ENCODE peak calls at places on chromosomes 7 and 10, in nine cellular contexts. X is right lobe of liver; N is GM23338; I is CD8-positive, alpha-beta T cell; Q is esophagus squamous epithelium; B is neural progenitor cell; G is upper lobe of right lung; K is A549; L is testis. M is an unnamed sample.

GRCh38 chr7:142855756-142856564 is 1.1 kb downstream of the EPHB6 start:
- DNase-seq in G (peak; percentile 84), I (no peak), N (no peak), X (peak; percentile 80), B (no peak), Q (no peak), L (peak; percentile 45), K (no peak), M (peak; percentile 89)

GRCh38 chr10:397321-398068 is 262.2 kb downstream of the ZMYND11 start:
- DNase-seq in X (no peak), K (no peak), Q (no peak), N (peak; percentile 28), L (no peak), B (no peak), I (no peak), G (no peak), M (no peak)

GRCh38 chr7:73712773-73713172 is 6.7 kb downstream of the STX1A start:
- DNase-seq in Q (no peak), X (no peak), L (no peak), N (no peak), G (no peak), I (no peak), K (no peak), B (no peak), M (no peak)

GRCh38 chr10:88932539-88933256 is 19.9 kb downstream of the ACTA2 start:
- DNase-seq in I (peak; percentile 19), G (no peak), B (peak; percentile 84), Q (no peak), K (peak; percentile 76), N (peak; percentile 90), L (peak; percentile 69), X (no peak), M (peak; percentile 48)

GRCh38 chr10:119655566-119656001 is 4.4 kb downstream of the BAG3 start:
- DNase-seq in Q (no peak), I (peak; percentile 2), G (no peak), X (no peak), B (no peak), N (no peak), L (peak; percentile 49), K (peak; percentile 59), M (peak; percentile 62)

GRCh38 chr7:37557810-37558209 is 109.1 kb upstream of the ELMO1 start:
- DNase-seq in I (no peak), G (no peak), Q (no peak), X (no peak), L (no peak), B (no peak), K (no peak), N (no peak), M (no peak)

GRCh38 chr10:34252111-34252510 is 563.0 kb downstream of the PARD3 start:
- DNase-seq in N (peak; percentile 64), Q (no peak), K (peak; percentile 29), L (no peak), I (no peak), B (no peak), G (no peak), X (no peak), M (peak; percentile 34)

GRCh38 chr7:34371922-34372321 is 286.1 kb upstream of the NPSR1 start:
- DNase-seq in I (no peak), Q (no peak), G (no peak), B (no peak), X (no peak), N (no peak), K (no peak), L (no peak), M (no peak)

GRCh38 chr7:43535031-43535451 is 47.9 kb upstream of the STK17A start:
- DNase-seq in I (no peak), G (no peak), B (no peak), N (no peak), Q (no peak), L (no peak), X (no peak), K (no peak), M (no peak)

GRCh38 chr10:61065010-61065409 is 121.0 kb upstream of the RHOBTB1 start:
- DNase-seq in B (no peak), Q (no peak), L (no peak), G (no peak), K (no peak), I (no peak), N (no peak), X (no peak), M (no peak)

GRCh38 chr10:103548581-103549348 is 55.3 kb downstream of the NEURL1 start:
- DNase-seq in N (no peak), L (no peak), I (no peak), G (peak; percentile 48), Q (no peak), K (no peak), X (no peak), B (no peak), M (no peak)

GRCh38 chr10:124652200-124652599 is 92.0 kb downstream of the FAM53B start:
- DNase-seq in Q (no peak), I (no peak), X (no peak), B (no peak), N (no peak), K (no peak), L (no peak), G (no peak), M (peak; percentile 18)

DNA sequence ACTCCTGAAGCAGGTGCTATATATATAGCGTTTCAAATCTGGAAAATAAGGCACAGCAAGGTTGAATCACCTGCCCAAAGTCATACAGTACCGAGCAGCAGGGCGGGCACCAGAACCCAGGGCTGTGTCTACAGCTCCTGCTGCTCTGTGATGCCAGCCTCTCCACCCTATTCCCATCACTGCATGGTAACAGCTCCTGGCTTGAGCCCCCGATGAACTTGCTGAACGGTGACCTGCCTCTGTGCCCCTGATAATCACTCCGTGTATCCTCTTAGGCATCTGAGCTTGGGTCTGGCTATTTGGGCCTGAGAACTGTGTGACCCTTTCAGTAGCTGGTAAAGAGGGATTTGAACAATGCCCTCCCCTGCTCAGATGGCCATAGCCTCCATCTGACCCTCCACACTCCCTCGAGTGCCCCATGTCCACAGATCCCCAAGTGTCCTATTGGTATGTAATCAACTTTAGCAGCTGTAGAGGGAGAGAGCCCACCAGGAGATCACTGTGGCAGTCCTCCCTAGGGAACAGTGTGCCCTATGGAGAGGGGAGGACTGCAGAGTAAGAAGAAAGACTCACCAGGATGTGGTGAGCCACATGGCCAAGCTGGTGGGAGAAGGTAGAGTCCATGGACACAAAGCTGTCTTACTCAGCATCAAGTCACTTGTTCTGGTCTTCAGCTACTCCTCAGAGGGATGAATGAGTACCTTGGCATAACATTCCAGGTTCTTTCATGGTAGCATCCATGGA is 1.1 kb upstream of the ARHGAP22 start:
- DNase-seq in Q (no peak), L (no peak), K (no peak), N (no peak), B (no peak), I (no peak), X (no peak), G (no peak), M (no peak)
- H3K27ac ChIP-seq in Q (no peak overlapping the region), L (no peak overlapping the region), K (no peak overlapping the region), N (no peak overlapping the region), B (no peak overlapping the region), I (no peak overlapping the region), X (no peak overlapping the region), G (no peak overlapping the region), M (no peak overlapping the region)

DNA sequence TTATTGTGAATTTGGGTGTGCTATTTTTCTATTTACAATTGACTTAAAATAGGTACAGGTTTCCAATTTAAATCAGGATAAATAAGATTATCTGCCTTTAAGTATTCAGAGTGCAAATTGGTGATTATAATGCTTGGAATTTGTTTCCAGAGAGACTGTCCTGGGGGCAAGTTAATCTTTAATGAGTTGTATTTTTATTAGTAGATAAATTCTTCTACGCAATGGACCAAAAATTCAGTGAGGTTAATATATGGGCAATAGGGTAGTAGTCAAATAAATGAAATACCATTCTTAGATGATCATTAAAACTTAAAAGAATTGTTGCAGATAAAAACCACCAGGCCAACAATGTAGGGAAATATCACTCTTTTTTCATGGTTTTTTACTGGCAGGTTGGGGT is 3.4 kb downstream of the BICC1 start:
- DNase-seq in G (no peak), I (no peak), L (no peak), Q (no peak), X (no peak), B (no peak), K (peak; percentile 79), N (no peak), M (no peak)
- H3K4me1 ChIP-seq in G (peaks cover 6% of the 10 kb centered on the region), I (peaks cover 4% of the 10 kb centered on the region), L (peaks cover 6% of the 10 kb centered on the region), Q (peaks cover 22% of the 10 kb centered on the region), X (peaks cover 9% of the 10 kb centered on the region), B (no peaks in the 10 kb centered on the region), K (peaks cover 41% of the 10 kb centered on the region), N (peaks cover 18% of the 10 kb centered on the region), M (no peaks in the 10 kb centered on the region)

GRCh38 chr10:13182424-13182823 is 21.1 kb downstream of the MCM10 start:
- DNase-seq in G (no peak), Q (no peak), N (no peak), L (no peak), I (no peak), K (no peak), X (no peak), B (no peak), M (no peak)

GRCh38 chr10:13187135-13187534 is 25.8 kb downstream of the MCM10 start:
- DNase-seq in N (no peak), I (no peak), X (no peak), Q (no peak), K (no peak), B (no peak), L (no peak), G (no peak), M (no peak)

GRCh38 chr10:13183625-13184024 is 22.3 kb downstream of the MCM10 start:
- DNase-seq in X (no peak), K (no peak), B (no peak), G (no peak), Q (no peak), L (no peak), N (no peak), I (no peak), M (no peak)

GRCh38 chr10:13188593-13188992 is 27.2 kb downstream of the MCM10 start:
- DNase-seq in Q (no peak), X (no peak), K (no peak), G (no peak), L (no peak), B (no peak), N (no peak), I (no peak), M (no peak)

GRCh38 chr10:13184726-13185514 is 23.6 kb downstream of the MCM10 start:
- DNase-seq in G (no peak), K (no peak), N (no peak), I (no peak), X (no peak), Q (no peak), L (no peak), B (no peak), M (no peak)
- H3K27ac ChIP-seq in G (no peak overlapping the region), K (no peak overlapping the region), N (no peak overlapping the region), I (no peak overlapping the region), X (no peak overlapping the region), Q (peak overlapping the region; percentile 19), L (no peak overlapping the region), B (no peak overlapping the region), M (no peak overlapping the region)

DNA sequence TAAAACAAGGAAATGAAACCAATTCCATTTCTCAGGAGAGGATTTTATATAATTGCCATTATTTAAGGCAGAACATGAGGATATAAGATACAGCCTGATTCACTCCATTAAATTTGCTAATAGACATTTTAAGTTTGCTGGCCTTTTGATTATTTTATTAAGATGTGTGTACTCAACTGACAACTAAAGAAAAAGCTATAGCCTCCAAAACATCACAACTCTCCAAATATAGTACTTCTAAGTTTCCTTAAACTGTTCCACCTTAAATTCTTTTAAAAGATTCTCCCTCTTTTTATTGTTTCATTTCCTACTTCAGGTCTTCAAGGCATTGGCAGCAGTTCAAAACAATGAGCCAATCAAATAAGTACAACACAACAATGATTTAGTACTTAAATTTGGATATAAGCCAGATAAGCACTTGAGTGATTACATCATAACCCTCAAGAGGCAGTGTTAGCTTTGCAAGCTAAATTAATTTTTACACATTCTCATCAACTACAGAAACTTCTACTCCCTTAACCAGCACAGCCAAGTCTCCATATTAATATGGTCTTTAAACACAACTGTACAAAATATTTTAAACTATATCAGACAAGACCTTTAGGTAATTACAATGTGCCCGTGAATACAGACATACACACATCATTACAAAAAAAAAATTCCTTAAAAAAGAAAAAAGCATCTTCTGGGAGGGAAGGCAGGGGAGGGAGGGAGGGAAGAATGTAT is 121.8 kb downstream of the KMT2C start:
- DNase-seq in G (no peak), N (no peak), B (no peak), Q (no peak), L (no peak), K (peak; percentile 88), I (no peak), X (no peak), M (no peak)
- H3K4me1 ChIP-seq in G (peaks cover 26% of the 10 kb centered on the region), N (no peaks in the 10 kb centered on the region), B (no peaks in the 10 kb centered on the region), Q (peaks cover 43% of the 10 kb centered on the region), L (peaks cover 7% of the 10 kb centered on the region), K (peaks cover 17% of the 10 kb centered on the region), I (peaks cover 10% of the 10 kb centered on the region), X (peaks cover 10% of the 10 kb centered on the region), M (peaks cover 6% of the 10 kb centered on the region)